ENCODE peak calls at places on chromosome X, in four cellular contexts. E, K, M and Y are unnamed samples.

GRCh38 chrX:80812176-80812575 is 2.5 kb upstream of the BRWD3 start:
- DNase-seq in E (no peak), K (no peak), M (no peak), Y (no peak)

GRCh38 chrX:108224727-108225455 is 133.3 kb downstream of the ATG4A start:
- DNase-seq in E (no peak), K (no peak), M (peak; percentile 2), Y (no peak)

GRCh38 chrX:29431895-29432294 is 783.5 kb upstream of the MAGEB2 start:
- DNase-seq in E (no peak), K (no peak), M (no peak), Y (no peak)

GRCh38 chrX:47514553-47515235 is 31.7 kb upstream of the ZNF41 start:
- DNase-seq in E (no peak), K (no peak), M (no peak), Y (no peak)

GRCh38 chrX:68989456-68989855 is 160.6 kb downstream of the EFNB1 start:
- DNase-seq in E (no peak), K (no peak), M (no peak), Y (no peak)

GRCh38 chrX:119734897-119735339 is 23.5 kb upstream of the SOWAHD start:
- DNase-seq in E (no peak), K (no peak), M (no peak), Y (peak; percentile 43)

GRCh38 chrX:37638047-37638446 is 47.5 kb upstream of the XK start:
- DNase-seq in E (no peak), K (no peak), M (no peak), Y (no peak)

GRCh38 chrX:111519215-111519614 is 7.8 kb downstream of the SERTM2 start:
- DNase-seq in E (no peak), K (no peak), M (no peak), Y (no peak)

GRCh38 chrX:32614707-32615106 is 596.6 kb downstream of the DMD start:
- DNase-seq in E (no peak), K (no peak), M (no peak), Y (no peak)

GRCh38 chrX:38929966-38930421 is 128.7 kb downstream of the MID1IP1 start:
- DNase-seq in E (peak; percentile 56), K (no peak), M (no peak), Y (no peak)

GRCh38 chrX:111543212-111543762 is 31.8 kb downstream of the SERTM2 start:
- DNase-seq in E (no peak), K (no peak), M (no peak), Y (no peak)

GRCh38 chrX:50327235-50327634 is 122.7 kb downstream of the CCNB3 start:
- DNase-seq in E (no peak), K (no peak), M (no peak), Y (no peak)

GRCh38 chrX:118523920-118524319 is 28.3 kb downstream of the DOCK11 start:
- DNase-seq in E (no peak), K (no peak), M (no peak), Y (no peak)

GRCh38 chrX:9433596-9433995 is 31.3 kb upstream of the TBL1X start:
- DNase-seq in E (no peak), K (no peak), M (no peak), Y (no peak)

GRCh38 chrX:6184900-6185515 is 43.7 kb downstream of the NLGN4X start:
- DNase-seq in E (no peak), K (no peak), M (no peak), Y (peak; percentile 46)